ENCODE peak calls at places on chromosomes 11 and 22, in seven cellular contexts. X is NB4; T is stimulated activated CD4-positive, alpha-beta T cell treated with anti-CD3 and anti-CD28 coated beads, Interleukin-2, amount 100 ng/mL, for 24 hours; U is BJ; I is GM18507; Q is endothelial cell; A is neural crest cell. J is an unnamed sample.

GRCh38 chr22:39240841-39241631 is 3.7 kb downstream of the PDGFB start:
- DNase-seq in T (peak), A (no peak), Q (no peak), X (no peak), U (no peak), I (no peak), J (peak)

GRCh38 chr22:32407332-32407731 is 4.7 kb downstream of the RTCB start:
- DNase-seq in T (no peak), A (no peak), U (no peak), I (no peak), X (no peak), Q (no peak), J (no peak)

GRCh38 chr11:131688056-131688693 is 317.8 kb downstream of the NTM start:
- DNase-seq in T (peak), U (no peak), I (peak), A (peak), X (peak), Q (peak), J (no peak)

GRCh38 chr11:108836541-108836940 is 171.7 kb downstream of the DDX10 start:
- DNase-seq in I (no peak), X (no peak), T (no peak), A (no peak), U (no peak), Q (no peak), J (no peak)

GRCh38 chr11:110490886-110491285 is 61.1 kb downstream of the FDX1 start:
- DNase-seq in Q (no peak), X (peak), T (no peak), A (no peak), I (no peak), U (peak), J (no peak)

GRCh38 chr22:44521326-44521725 is 23.3 kb upstream of the RTL6 start:
- DNase-seq in T (no peak), I (no peak), X (no peak), A (no peak), Q (no peak), U (no peak), J (no peak)

GRCh38 chr11:32034149-32034548 is 56.7 kb upstream of the RCN1 start:
- DNase-seq in Q (no peak), U (peak), A (no peak), T (no peak), I (no peak), X (peak), J (no peak)

GRCh38 chr11:96358321-96358720 is 15.3 kb upstream of the MAML2 start:
- DNase-seq in T (no peak), A (no peak), I (no peak), X (no peak), U (no peak), Q (no peak), J (no peak)

GRCh38 chr22:38317995-38318715 is 922 bp upstream of the CSNK1E start:
- DNase-seq in X (peak), I (no peak), U (peak), T (no peak), Q (peak), A (peak), J (peak)

GRCh38 chr11:79160786-79161403 is 279.9 kb downstream of the TENM4 start:
- DNase-seq in I (no peak), T (no peak), U (no peak), Q (no peak), X (peak), A (no peak), J (no peak)

GRCh38 chr11:121466063-121466794 is 13.5 kb upstream of the SORL1-AS1 start:
- DNase-seq in X (peak), T (peak), I (no peak), Q (peak), A (peak), U (peak), J (no peak)

GRCh38 chr11:6474806-6475500 is 1.2 kb upstream of the TRIM3 start:
- DNase-seq in Q (no peak), X (peak), U (no peak), I (no peak), T (no peak), A (no peak), J (no peak)

GRCh38 chr22:26835929-26836528 is 178.6 kb downstream of the MIAT start:
- DNase-seq in A (peak), Q (peak), I (peak), X (peak), U (no peak), T (peak), J (no peak)

GRCh38 chr22:27993774-27994350 is 74.8 kb upstream of the PITPNB start:
- DNase-seq in A (no peak), U (no peak), Q (no peak), X (no peak), I (no peak), T (no peak), J (no peak)

GRCh38 chr11:8033312-8033715 is 46.2 kb downstream of the EIF3F start:
- DNase-seq in X (peak), Q (peak), I (peak), U (no peak), T (peak), A (peak), J (no peak)

GRCh38 chr11:65646921-65647701 is 9.2 kb downstream of the SIPA1 start:
- DNase-seq in T (no peak), U (no peak), Q (peak), X (no peak), A (no peak), I (no peak), J (no peak)

GRCh38 chr11:6757373-6757967 is 14.3 kb downstream of the OR2AG2 start:
- DNase-seq in U (no peak), T (peak), I (no peak), A (peak), Q (peak), X (peak), J (no peak)

GRCh38 chr11:2468363-2469240 is 23.8 kb downstream of the KCNQ1 start:
- DNase-seq in Q (no peak), U (no peak), A (no peak), I (no peak), T (no peak), X (peak), J (no peak)

GRCh38 chr22:18044548-18045271 is 20.3 kb upstream of the MICAL3 start:
- DNase-seq in X (no peak), T (no peak), I (no peak), U (no peak), A (no peak), Q (no peak), J (no peak)

GRCh38 chr22:36022697-36023096 is 5.9 kb downstream of the RBFOX2 start:
- DNase-seq in T (no peak), A (no peak), U (no peak), I (no peak), X (no peak), Q (no peak), J (no peak)

GRCh38 chr22:23270212-23270733 is 90.0 kb downstream of the BCR start:
- DNase-seq in Q (no peak), A (no peak), U (no peak), I (no peak), X (no peak), T (no peak), J (no peak)

GRCh38 chr11:1128333-1129142 is 29.2 kb upstream of the MUC5AC start:
- DNase-seq in Q (peak), U (no peak), A (no peak), X (no peak), T (no peak), I (no peak), J (no peak)

GRCh38 chr11:72138821-72139390 is 3.4 kb downstream of the FOLR3 start:
- DNase-seq in T (no peak), U (no peak), Q (no peak), X (no peak), A (no peak), I (no peak), J (no peak)

GRCh38 chr11:12402027-12402426 is 24.7 kb downstream of the PARVA start:
- DNase-seq in X (no peak), A (no peak), Q (no peak), T (no peak), U (no peak), I (no peak), J (no peak)

GRCh38 chr11:83855237-83855636 is 569.1 kb upstream of the CCDC90B start:
- DNase-seq in A (no peak), X (no peak), Q (no peak), U (no peak), T (no peak), I (no peak), J (no peak)